ENCODE peak calls at places on chromosomes 1 and 21, in seven cellular contexts. Z is ELR; G is HFFc6; T is occipital lobe; C is astrocyte of the hippocampus; B is MCF 10A; Y is activated CD8-positive, alpha-beta memory T cell treated with anti-CD3 and anti-CD28 coated beads, Interleukin-2, amount 50 U/mL, for 48 hours. L is an unnamed sample.

GRCh38 chr1:233945573-233945972 is 41.1 kb downstream of the SLC35F3 start:
- DNase-seq in C (peak), B (peak), Z (peak), G (no peak), T (no peak), Y (no peak), L (no peak)

GRCh38 chr1:226974544-226975258 is 34.6 kb downstream of the COQ8A start:
- DNase-seq in T (no peak), Z (no peak), B (no peak), Y (no peak), G (no peak), C (no peak), L (no peak)

GRCh38 chr1:220874201-220874655 is 5.0 kb upstream of the HLX start:
- DNase-seq in G (peak), Z (peak), T (no peak), B (peak), C (peak), Y (no peak), L (peak)

GRCh38 chr1:27455166-27455811 is 34.7 kb downstream of the WASF2 start:
- DNase-seq in C (no peak), Y (no peak), Z (no peak), B (no peak), T (no peak), G (no peak), L (no peak)

GRCh38 chr21:36879827-36880226 is 86.6 kb downstream of the HLCS start:
- DNase-seq in T (no peak), G (no peak), Z (no peak), C (no peak), Y (no peak), B (no peak), L (no peak)

GRCh38 chr1:118184737-118185082 is 318 bp downstream of the SPAG17 start:
- DNase-seq in Z (peak), G (no peak), B (no peak), C (no peak), T (no peak), Y (no peak), L (no peak)

GRCh38 chr1:10965621-10966226 is 46.7 kb upstream of the TARDBP start:
- DNase-seq in T (no peak), Z (peak), Y (no peak), G (no peak), B (peak), C (no peak), L (no peak)

GRCh38 chr21:26977741-26978140 is 10.9 kb upstream of the ADAMTS5 start:
- DNase-seq in Y (no peak), C (no peak), G (no peak), B (no peak), T (no peak), Z (no peak), L (peak)

GRCh38 chr1:206002833-206003532 is at the start of gene RAB7B:
- DNase-seq in B (peak), T (peak), Z (peak), Y (peak), C (peak), G (peak), L (peak)

GRCh38 chr1:170623171-170623570 is 40.8 kb upstream of the PRRX1 start:
- DNase-seq in Y (no peak), T (no peak), B (peak), C (peak), G (peak), Z (peak), L (peak)

GRCh38 chr1:23163395-23163794 is 5.3 kb downstream of the LUZP1 start:
- DNase-seq in C (no peak), G (no peak), B (peak), Z (no peak), T (no peak), Y (no peak), L (no peak)

GRCh38 chr21:29145354-29145782 is 14.9 kb downstream of the MAP3K7CL start:
- DNase-seq in Z (peak), C (peak), B (peak), G (peak), T (peak), Y (no peak), L (peak)

GRCh38 chr1:16605532-16605931 is 7.8 kb downstream of the NBPF1 start:
- DNase-seq in Z (no peak), B (no peak), C (no peak), Y (peak), G (peak), T (no peak), L (no peak)

GRCh38 chr1:207999274-207999915 is 88.5 kb upstream of the CD34 start:
- DNase-seq in Z (no peak), T (no peak), B (no peak), C (no peak), Y (no peak), G (no peak), L (no peak)

GRCh38 chr1:241800640-241801039 is 47.4 kb upstream of the EXO1 start:
- DNase-seq in Y (no peak), Z (no peak), G (no peak), C (no peak), T (no peak), B (no peak), L (no peak)

GRCh38 chr1:167474191-167474641 is 44.1 kb downstream of the CD247 start:
- DNase-seq in T (no peak), G (no peak), Z (no peak), C (no peak), B (no peak), Y (peak), L (no peak)

GRCh38 chr1:65734976-65735375 is 57.7 kb upstream of the PDE4B start:
- DNase-seq in C (no peak), B (no peak), G (no peak), Y (no peak), T (no peak), Z (peak), L (no peak)

GRCh38 chr1:28456078-28456477 is 49.8 kb upstream of the RCC1 start:
- DNase-seq in B (peak), Z (peak), Y (no peak), C (peak), T (no peak), G (peak), L (peak)

GRCh38 chr1:230876660-230877059 is 8.3 kb upstream of the C1orf198 start:
- DNase-seq in Y (no peak), G (no peak), Z (no peak), T (no peak), C (no peak), B (no peak), L (no peak)

GRCh38 chr21:37281993-37282392 is 14.9 kb upstream of the VPS26C start:
- DNase-seq in B (no peak), Y (no peak), C (no peak), T (no peak), Z (no peak), G (no peak), L (no peak)

L was measured in foreskin fibroblast.